ENCODE peak calls at places on chromosomes 4 and X, in eight cellular contexts. N, L, H, W, V, F, S and P are unnamed samples. For H3K4me1, the result is how much of the 10 kb centered on the place peaks cover.

GRCh38 chr4:94304365-94304971 is 38.2 kb downstream of the HPGDS start:
- DNase-seq in S (peak), H (no peak), W (no peak), N (no peak), F (no peak), V (peak), L (no peak), P (peak)

GRCh38 chr4:133982533-133983224 is 218.9 kb downstream of the PABPC4L start:
- DNase-seq in L (no peak), S (no peak), N (no peak), F (no peak), V (no peak), H (no peak), W (no peak), P (no peak)

GRCh38 chrX:11420851-11421250 is 127.6 kb downstream of the AMELX start:
- DNase-seq in L (no peak), W (no peak), V (no peak), H (no peak), F (no peak), N (no peak), S (no peak), P (no peak)

GRCh38 chrX:103211012-103211715 is 3.7 kb upstream of the BEX4 start:
- DNase-seq in N (no peak), W (peak), V (peak), S (peak), L (no peak), F (no peak), H (no peak), P (peak)

GRCh38 chr4:77451530-77451929 is 154.1 kb upstream of the CXCL13 start:
- DNase-seq in L (no peak), F (no peak), H (no peak), S (no peak), N (no peak), W (no peak), V (no peak), P (peak)

GRCh38 chrX:41707218-41707617 is 16.8 kb upstream of the GPR82 start:
- DNase-seq in L (no peak), H (no peak), F (no peak), W (no peak), N (no peak), S (no peak), V (no peak), P (no peak)

GRCh38 chrX:53089224-53089842 is 4.6 kb upstream of the KANTR start:
- DNase-seq in L (no peak), W (peak), S (peak), N (peak), H (no peak), F (no peak), V (peak), P (peak)

GRCh38 chrX:30900227-30900626 is 11.2 kb upstream of the TAB3 start:
- DNase-seq in F (no peak), L (peak), S (no peak), N (no peak), W (no peak), V (no peak), H (no peak), P (no peak)

GRCh38 chr4:156999175-156999517 is 27.5 kb upstream of the PDGFC start:
- DNase-seq in L (peak), W (peak), H (no peak), F (no peak), V (peak), S (peak), N (no peak), P (peak)

GRCh38 chr4:182843813-182844325 is 73.3 kb downstream of the DCTD start:
- DNase-seq in S (no peak), N (no peak), W (no peak), H (no peak), F (no peak), L (no peak), V (no peak), P (no peak)

GRCh38 chr4:79015406-79015805 is 76.2 kb upstream of the PAQR3 start:
- DNase-seq in W (no peak), S (no peak), H (no peak), L (no peak), N (no peak), V (no peak), F (no peak), P (no peak)

GRCh38 chr4:78534286-78534955 is 17.1 kb upstream of the ANXA3 start:
- DNase-seq in S (no peak), H (no peak), L (peak), N (no peak), F (no peak), W (peak), V (no peak), P (no peak)

GRCh38 chr4:76658231-76659102 is 223.4 kb downstream of the SHROOM3 start:
- DNase-seq in V (no peak), H (no peak), F (no peak), L (no peak), W (no peak), S (no peak), N (no peak), P (peak)

GRCh38 chrX:46381630-46382029 is 163.6 kb downstream of the ZNF674 start:
- DNase-seq in L (no peak), N (no peak), F (no peak), W (no peak), H (no peak), S (peak), V (peak), P (peak)

GRCh38 chrX:3820170-3820569 is 106.7 kb upstream of the PRKX start:
- DNase-seq in H (no peak), V (no peak), N (no peak), W (no peak), L (peak), S (peak), F (no peak), P (peak)

GRCh38 chrX:91414710-91415109 is 19.9 kb upstream of the PABPC5 start:
- DNase-seq in V (no peak), F (no peak), W (peak), H (no peak), L (no peak), N (no peak), S (peak), P (no peak)

GRCh38 chrX:96987228-96987627 is 103.5 kb downstream of the RPA4 start:
- DNase-seq in H (no peak), L (no peak), S (no peak), N (no peak), V (no peak), W (no peak), F (no peak), P (peak)

GRCh38 chr4:173418636-173419035 is 19.7 kb upstream of the SCRG1 start:
- DNase-seq in S (no peak), N (no peak), W (no peak), L (no peak), H (no peak), F (no peak), V (no peak), P (no peak)

GRCh38 chr4:13484749-13485345 is 707 bp upstream of the RAB28 start:
- DNase-seq in S (peak), L (peak), H (no peak), V (peak), W (no peak), F (no peak), N (no peak), P (no peak)

GRCh38 chr4:108247511-108248088 is 78.9 kb upstream of the LEF1 start:
- DNase-seq in H (no peak), W (peak), L (peak), S (peak), V (no peak), N (no peak), F (no peak), P (peak)

GRCh38 chr4:2850966-2851782 is 7.5 kb downstream of the ADD1 start:
- DNase-seq in F (no peak), L (no peak), S (no peak), N (no peak), V (no peak), H (no peak), W (no peak), P (no peak)

GRCh38 chr4:75919914-75920313 is 17.7 kb upstream of the PPEF2 start:
- DNase-seq in L (no peak), N (no peak), F (no peak), H (peak), S (peak), V (no peak), W (no peak), P (no peak)

GRCh38 chr4:84482564-84483563 is 16.2 kb downstream of the NKX6-1 start:
- DNase-seq in N (peak), L (no peak), F (no peak), V (no peak), H (peak), W (no peak), S (no peak), P (peak)

GRCh38 chrX:15838017-15838416 is 16.6 kb downstream of the AP1S2 start:
- DNase-seq in N (no peak), H (no peak), F (no peak), V (peak), S (no peak), W (no peak), L (no peak), P (no peak)

GRCh38 chr4:103754844-103755243 is 35.1 kb upstream of the TACR3 start:
- DNase-seq in W (peak), S (peak), N (no peak), F (no peak), V (peak), H (no peak), L (peak), P (no peak)

GRCh38 chr4:1752284-1753041 is 31.1 kb downstream of the TACC3 start:
- DNase-seq in V (no peak), S (no peak), L (no peak), N (no peak), H (no peak), W (no peak), F (no peak), P (peak)

GRCh38 chrX:146602246-146602645 is 207.3 kb upstream of the CXorf51B start:
- DNase-seq in W (no peak), L (no peak), H (no peak), S (no peak), V (no peak), N (no peak), F (no peak), P (no peak)

GRCh38 chr4:144748814-144749555 is 103.0 kb downstream of the HHIP start:
- DNase-seq in H (no peak), F (no peak), W (no peak), S (no peak), L (no peak), N (no peak), V (no peak), P (peak)

GRCh38 chr4:41160856-41161255 is 53.5 kb downstream of the APBB2 start:
- DNase-seq in F (no peak), H (no peak), V (no peak), W (no peak), N (no peak), S (no peak), L (no peak), P (no peak)

GRCh38 chrX:72139538-72139937 is 7.8 kb upstream of the RTL5 start:
- DNase-seq in F (no peak), V (no peak), H (no peak), L (no peak), N (no peak), W (no peak), S (no peak), P (no peak)

GRCh38 chr4:7073526-7074390 is 5.9 kb upstream of the GRPEL1 start:
- DNase-seq in V (peak), L (peak), F (no peak), S (peak), N (no peak), H (no peak), W (no peak), P (peak)

GRCh38 chr4:10655968-10656367 is 28.6 kb downstream of the CLNK start:
- DNase-seq in S (no peak), W (no peak), H (no peak), N (no peak), V (no peak), F (no peak), L (peak), P (no peak)

GRCh38 chrX:107673401-107673800 is 45.1 kb downstream of the PRPS1 start:
- DNase-seq in V (no peak), H (no peak), N (no peak), F (no peak), S (no peak), L (no peak), W (no peak), P (no peak)

GRCh38 chr4:139692300-139693012 is 26.8 kb downstream of the MGST2 start:
- DNase-seq in H (no peak), N (no peak), S (peak), F (no peak), W (no peak), L (no peak), V (peak), P (peak)

GRCh38 chr4:3401436-3402171 is 40.2 kb upstream of the HGFAC start:
- DNase-seq in W (no peak), N (no peak), S (no peak), L (no peak), H (no peak), F (no peak), V (no peak), P (no peak)

DNA sequence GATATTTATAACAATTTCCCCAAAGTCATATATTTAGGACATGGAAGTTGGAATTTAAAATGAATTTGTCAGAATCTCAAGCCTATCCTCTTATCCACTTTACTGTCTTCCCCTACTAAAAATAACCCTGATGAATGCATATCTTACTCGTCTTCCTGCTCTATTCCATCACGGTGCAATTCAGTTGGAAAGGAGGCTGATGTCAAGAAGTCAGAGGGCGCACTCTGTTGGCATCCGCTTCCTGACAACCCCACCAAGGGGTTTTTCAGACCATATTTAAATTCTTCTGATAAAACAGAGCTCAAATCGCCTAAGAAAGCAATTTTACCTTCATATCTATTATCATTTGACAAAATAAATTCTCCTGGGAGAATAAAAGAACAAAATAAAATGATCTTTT is 233.5 kb downstream of the ARHGAP24 start:
- DNase-seq in H (no peak), F (no peak), N (no peak), W (no peak), V (no peak), S (no peak), L (no peak), P (peak)
- H3K4me1 ChIP-seq in H (under half), F (under half), N (under half), W (under half), V (under half), S (under half), L (under half), P (under half)

DNA sequence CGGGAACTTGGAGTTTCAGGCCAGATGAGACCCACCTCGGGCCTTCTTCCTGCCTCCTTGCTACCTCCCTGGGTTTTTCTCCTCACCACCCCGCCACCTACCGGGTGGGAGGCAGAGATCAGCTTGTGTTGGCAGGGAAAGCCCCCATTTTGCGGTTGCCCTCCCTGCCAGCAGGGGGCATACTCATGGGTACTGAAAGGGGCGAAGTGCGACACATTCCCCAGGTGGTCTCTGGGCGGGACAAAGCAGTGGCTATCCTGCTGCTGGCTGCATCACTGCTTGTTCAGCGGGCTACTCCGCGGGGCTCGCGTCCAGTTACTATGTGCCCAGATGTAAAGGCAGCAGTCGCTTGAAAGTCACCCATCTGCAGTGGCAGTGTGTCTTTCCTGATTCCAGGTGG is 330.3 kb downstream of the PDHA2 start:
- DNase-seq in S (no peak), L (no peak), N (no peak), H (no peak), W (no peak), F (no peak), V (peak), P (no peak)
- TF ChIP-seq CTCF in S (no peak), L (no peak), N (no peak), H (no peak), W (no peak), F (no peak), V (no peak), P (no peak)

DNA sequence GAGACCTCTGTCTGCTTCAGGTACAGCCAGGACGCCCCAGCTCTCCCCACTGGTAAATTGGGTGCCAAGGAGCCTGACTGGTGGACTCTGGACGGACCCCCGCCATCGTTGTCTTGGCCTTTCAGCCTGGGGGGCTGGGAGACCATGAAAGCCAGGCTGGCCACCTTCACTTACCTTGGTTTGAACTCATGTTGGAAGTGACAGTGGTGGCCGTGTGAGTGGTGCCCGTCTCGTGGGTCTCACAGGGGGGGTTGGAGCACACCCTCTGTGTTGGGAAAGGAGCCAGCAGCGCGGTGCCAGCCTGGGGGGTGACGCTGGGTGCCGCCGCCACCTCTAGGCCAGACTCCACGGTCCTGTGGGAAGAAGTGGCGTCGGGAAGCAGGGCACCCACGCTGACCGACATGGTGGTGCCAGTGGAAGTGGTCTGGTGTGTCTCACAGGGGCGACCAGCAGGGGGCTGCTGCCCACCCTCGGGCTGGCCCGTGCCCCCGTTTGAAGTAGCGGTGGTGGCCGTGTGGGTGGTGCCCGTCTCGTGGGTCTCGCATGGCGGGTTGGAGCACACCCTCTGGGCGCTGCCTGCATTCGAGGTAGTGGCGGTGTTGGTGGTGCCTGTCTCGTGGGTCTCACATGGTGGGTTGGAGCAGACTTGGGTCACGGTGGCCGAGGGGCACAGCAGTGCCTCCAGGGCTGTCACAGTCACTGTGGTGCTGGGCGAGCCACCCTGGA is 9.6 kb upstream of the RENBP start:
- DNase-seq in W (no peak), N (no peak), F (no peak), V (no peak), L (no peak), S (no peak), H (no peak), P (no peak)
- H3K27ac ChIP-seq in W (no peak), N (no peak), F (peak), V (peak), L (no peak), S (no peak), H (no peak), P (peak)

GRCh38 chr4:26084414-26084813 is 170.4 kb downstream of the SMIM20 start:
- DNase-seq in F (no peak), L (no peak), S (no peak), W (no peak), V (no peak), N (no peak), H (no peak), P (no peak)
- H3K4me1 ChIP-seq in F (under half), L (under half), S (under half), W (under half), V (under half), N (under half), H (under half), P (under half)